ENCODE peak calls at places on chromosomes 3 and 15, in seven cellular contexts. S is GM12865, K is ascending aorta, I is cardiac muscle cell, D is HL-60, Z is adrenal gland, L is fibroblast of the aortic adventitia. U is an unnamed sample.

GRCh38 chr15:75163150-75163564 is 38.5 kb upstream of the C15orf39 start:
- DNase-seq in S (no peak), K (no peak), I (no peak), D (no peak), Z (no peak), L (no peak), U (no peak)

GRCh38 chr15:52290329-52290728 is 5.3 kb downstream of the MYO5C start:
- DNase-seq in S (peak; percentile 61), K (no peak), I (no peak), D (no peak), Z (no peak), L (no peak), U (no peak)

GRCh38 chr15:58257776-58258325 is 119.7 kb downstream of the AQP9 start:
- DNase-seq in S (no peak), K (no peak), I (no peak), D (no peak), Z (no peak), L (no peak), U (no peak)

GRCh38 chr15:36948982-36949381 is 151.4 kb downstream of the MEIS2 start:
- DNase-seq in S (no peak), K (no peak), I (no peak), D (no peak), Z (no peak), L (no peak), U (no peak)

GRCh38 chr3:177589921-177590336 is 392.6 kb upstream of the TBL1XR1 start:
- DNase-seq in S (peak; percentile 64), K (no peak), I (no peak), D (no peak), Z (peak; percentile 29), L (peak; percentile 98), U (peak; percentile 97)

GRCh38 chr15:74270155-74270554 is 34.0 kb downstream of the CCDC33 start:
- DNase-seq in S (no peak), K (no peak), I (no peak), D (no peak), Z (no peak), L (no peak), U (no peak)

GRCh38 chr3:168998792-168999191 is 664.7 kb downstream of the MECOM start:
- DNase-seq in S (no peak), K (no peak), I (no peak), D (no peak), Z (no peak), L (no peak), U (no peak)

GRCh38 chr3:14125193-14126016 is 553 bp downstream of the TMEM43 start:
- DNase-seq in S (peak; percentile 56), K (peak; percentile 92), I (peak; percentile 88), D (peak; percentile 58), Z (peak; percentile 89), L (peak; percentile 96), U (peak; percentile 95)

GRCh38 chr3:111315911-111316310 is 226.1 kb upstream of the CD96 start:
- DNase-seq in S (no peak), K (no peak), I (no peak), D (no peak), Z (no peak), L (peak; percentile 50), U (peak; percentile 75)

GRCh38 chr3:51682079-51682478 is 11.0 kb downstream of the TEX264 start:
- DNase-seq in S (peak; percentile 93), K (peak; percentile 76), I (peak; percentile 81), D (peak; percentile 60), Z (peak; percentile 94), L (peak; percentile 83), U (peak; percentile 87)

GRCh38 chr15:25543156-25543555 is 104.3 kb upstream of the UBE3A start:
- DNase-seq in S (no peak), K (peak; percentile 69), I (peak; percentile 64), D (no peak), Z (peak; percentile 88), L (peak; percentile 65), U (peak; percentile 43)

GRCh38 chr3:139797724-139798343 is 120.1 kb upstream of the NMNAT3 start:
- DNase-seq in S (peak; percentile 6), K (no peak), I (peak; percentile 85), D (no peak), Z (peak; percentile 37), L (peak; percentile 47), U (peak; percentile 49)

GRCh38 chr3:150292891-150293290 is 115.2 kb upstream of the TSC22D2 start:
- DNase-seq in S (no peak), K (no peak), I (no peak), D (no peak), Z (no peak), L (peak; percentile 40), U (peak; percentile 63)

GRCh38 chr3:111584724-111585123 is 10.4 kb downstream of the ZBED2 start:
- DNase-seq in S (no peak), K (no peak), I (no peak), D (no peak), Z (no peak), L (peak; percentile 25), U (no peak)

GRCh38 chr3:18436213-18436612 is 11.1 kb upstream of the SATB1 start:
- DNase-seq in S (no peak), K (no peak), I (no peak), D (no peak), Z (no peak), L (no peak), U (no peak)

GRCh38 chr3:82498186-82498585 is 736.7 kb upstream of the GBE1 start:
- DNase-seq in S (no peak), K (no peak), I (no peak), D (no peak), Z (no peak), L (no peak), U (no peak)

GRCh38 chr3:82494977-82495489 is 733.6 kb upstream of the GBE1 start:
- DNase-seq in S (peak; percentile 51), K (no peak), I (no peak), D (no peak), Z (no peak), L (no peak), U (no peak)

GRCh38 chr3:82493858-82494257 is 732.4 kb upstream of the GBE1 start:
- DNase-seq in S (peak; percentile 57), K (no peak), I (no peak), D (no peak), Z (no peak), L (no peak), U (no peak)

GRCh38 chr3:82495655-82496054 is 734.2 kb upstream of the GBE1 start:
- DNase-seq in S (no peak), K (no peak), I (no peak), D (no peak), Z (no peak), L (no peak), U (no peak)

DNA sequence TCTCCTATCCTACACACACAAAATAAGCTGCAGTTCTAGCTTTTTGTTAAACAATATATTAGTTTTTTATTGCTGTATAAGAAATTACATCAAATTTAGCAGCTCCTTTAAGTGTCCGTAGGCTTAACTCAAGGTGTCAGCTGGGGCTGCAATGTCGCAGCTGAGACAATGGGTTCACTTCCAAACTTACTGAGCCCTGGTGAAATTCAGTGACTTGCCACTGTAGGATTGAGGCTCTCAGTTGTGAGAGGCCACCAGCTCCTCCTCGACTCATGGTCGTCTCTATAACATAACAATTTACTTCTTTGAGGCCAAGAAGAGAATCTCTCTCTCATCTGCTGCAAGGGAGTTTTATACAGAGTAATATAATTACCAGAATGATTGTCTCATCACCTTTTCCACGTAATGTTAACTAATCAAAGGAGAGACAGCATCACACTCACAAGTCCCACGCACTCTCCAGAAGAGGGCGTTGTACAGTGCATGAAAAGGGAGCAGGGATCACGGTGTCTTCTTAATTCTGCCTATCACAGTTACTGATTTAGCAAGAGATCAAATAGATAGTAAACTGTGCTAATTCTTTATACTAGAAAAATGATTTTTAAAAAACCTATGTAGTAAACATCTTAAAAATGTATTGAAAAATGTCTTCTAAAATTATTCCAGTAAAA is 735.6 kb upstream of the GBE1 start:
- DNase-seq in S (peak; percentile 36), K (no peak), I (peak; percentile 27), D (no peak), Z (peak; percentile 7), L (no peak), U (no peak)
- TF ChIP-seq CTCF in S (peak; percentile 44), K (no peak), I (no peak), D (peak; percentile 9), Z (no peak), L (no peak), U (no peak)

DNA sequence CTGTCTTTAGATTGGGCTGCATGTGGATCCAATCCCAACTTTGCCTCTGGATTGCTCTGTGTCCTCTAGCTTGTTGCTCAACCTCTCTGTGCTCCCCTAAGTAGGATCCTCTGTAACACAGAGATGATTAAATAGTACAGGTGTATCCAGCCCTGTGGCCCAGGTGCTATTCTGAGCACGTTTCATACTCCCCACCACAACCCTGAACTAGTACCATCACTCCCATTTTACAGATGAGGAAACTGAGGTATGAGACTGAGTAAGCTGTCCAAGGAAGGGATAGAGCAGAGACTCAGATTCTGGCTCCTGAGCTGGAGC is 7.2 kb downstream of the ISG20 start:
- DNase-seq in S (no peak), K (no peak), I (no peak), D (no peak), Z (no peak), L (no peak), U (no peak)
- H3K4me3 ChIP-seq in S (no peak overlapping the region), K (no peak overlapping the region), I (no peak overlapping the region), D (no peak overlapping the region), Z (no peak overlapping the region), L (no peak overlapping the region), U (no peak overlapping the region)

GRCh38 chr3:167318996-167319615 is 61.0 kb downstream of the ZBBX start:
- DNase-seq in S (no peak), K (no peak), I (no peak), D (peak; percentile 62), Z (no peak), L (no peak), U (no peak)
- TF ChIP-seq CTCF in S (no peak), K (no peak), I (no peak), D (no peak), Z (no peak), L (no peak), U (no peak)

GRCh38 chr3:131025500-131025899 is 1.1 kb downstream of the ASTE1 start:
- DNase-seq in S (no peak), K (no peak), I (no peak), D (no peak), Z (no peak), L (no peak), U (no peak)
- H3K4me3 ChIP-seq in S (peak overlapping the region; percentile 80), K (peak overlapping the region; percentile 83), I (no peak overlapping the region), D (no peak overlapping the region), Z (peak overlapping the region; percentile 78), L (peak overlapping the region; percentile 94), U (peak overlapping the region; percentile 89)

GRCh38 chr3:66971891-66972551 is 26.1 kb upstream of the KBTBD8 start:
- DNase-seq in S (peak; percentile 90), K (peak; percentile 71), I (peak; percentile 93), D (no peak), Z (peak; percentile 83), L (peak; percentile 81), U (peak; percentile 82)
- TF ChIP-seq CTCF in S (peak; percentile 86), K (peak; percentile 67), I (peak; percentile 85), D (peak; percentile 81), Z (peak; percentile 62), L (peak; percentile 91), U (peak; percentile 88)

U was measured in cardiac fibroblast.